ENCODE peak calls at places on chromosomes 12 and 14, in six cellular contexts. P is fibroblast of mammary gland, F is RWPE1, T is NCI-H526 treated with DMSO at 0.1 percent for 48 hours, B is NCI-H1694, J is ELR. Q is an unnamed sample.

GRCh38 chr12:108498136-108498535 is 16.9 kb upstream of the FICD start:
- DNase-seq in P (no peak), F (no peak), T (no peak), B (no peak), J (no peak), Q (no peak)

GRCh38 chr12:16553457-16553856 is 52.5 kb downstream of the LMO3 start:
- DNase-seq in P (peak; percentile 15), F (no peak), T (no peak), B (no peak), J (no peak), Q (no peak)

GRCh38 chr14:39145266-39145966 is 24.7 kb downstream of the TRAPPC6B start:
- DNase-seq in P (no peak), F (no peak), T (no peak), B (no peak), J (no peak), Q (no peak)

GRCh38 chr14:73289729-73290128 is 52.4 kb downstream of the PAPLN start:
- DNase-seq in P (peak; percentile 41), F (no peak), T (no peak), B (no peak), J (no peak), Q (no peak)

GRCh38 chr12:93857279-93857894 is 180.2 kb downstream of the CRADD start:
- DNase-seq in P (peak; percentile 84), F (peak; percentile 23), T (no peak), B (no peak), J (peak; percentile 80), Q (no peak)

GRCh38 chr12:27178723-27179398 is 65.2 kb upstream of the STK38L start:
- DNase-seq in P (no peak), F (no peak), T (no peak), B (no peak), J (no peak), Q (no peak)

GRCh38 chr12:45909041-45909713 is 81.2 kb downstream of the SCAF11 start:
- DNase-seq in P (no peak), F (no peak), T (no peak), B (no peak), J (no peak), Q (no peak)

GRCh38 chr14:35336171-35337073 is 44.2 kb downstream of the PSMA6 start:
- DNase-seq in P (peak; percentile 98), F (peak; percentile 92), T (no peak), B (no peak), J (no peak), Q (no peak)

GRCh38 chr12:2654741-2655140 is 140.0 kb upstream of the FKBP4 start:
- DNase-seq in P (no peak), F (no peak), T (no peak), B (no peak), J (no peak), Q (no peak)

GRCh38 chr12:68959457-68960161 is 26.6 kb upstream of the CPM start:
- DNase-seq in P (no peak), F (no peak), T (no peak), B (no peak), J (no peak), Q (no peak)